ENCODE peak calls at places on chromosomes 11 and 22, in ten cellular contexts. Q, B, X, M, V, O, T, S, D and W are unnamed samples.

GRCh38 chr22:29445508-29445907 is 7.1 kb downstream of the RFPL1 start:
- DNase-seq in Q (no peak), B (no peak), X (no peak), M (no peak), V (no peak), O (no peak), T (no peak), S (no peak), D (no peak), W (peak; percentile 54)

GRCh38 chr11:27868226-27868625 is 168.0 kb upstream of the BDNF start:
- DNase-seq in Q (no peak), B (no peak), X (peak; percentile 7), M (no peak), V (no peak), O (no peak), T (no peak), S (no peak), D (no peak), W (no peak)

GRCh38 chr11:91326751-91327150 is 897.9 kb upstream of the FAT3 start:
- DNase-seq in Q (no peak), B (no peak), X (no peak), M (no peak), V (no peak), O (no peak), T (no peak), S (no peak), D (no peak), W (no peak)

GRCh38 chr11:68549789-68550484 is 89.4 kb downstream of the PPP6R3 start:
- DNase-seq in Q (no peak), B (peak; percentile 11), X (no peak), M (no peak), V (no peak), O (no peak), T (peak; percentile 54), S (peak; percentile 78), D (no peak), W (no peak)

GRCh38 chr22:20531404-20532181 is 24.2 kb downstream of the MED15 start:
- DNase-seq in Q (peak; percentile 80), B (peak; percentile 53), X (peak; percentile 88), M (peak; percentile 91), V (peak; percentile 87), O (no peak), T (peak; percentile 64), S (peak; percentile 90), D (no peak), W (peak; percentile 91)

GRCh38 chr11:123434262-123434661 is 4.2 kb downstream of the GRAMD1B start:
- DNase-seq in Q (no peak), B (no peak), X (no peak), M (peak; percentile 51), V (peak; percentile 75), O (peak; percentile 47), T (peak; percentile 25), S (peak; percentile 28), D (peak; percentile 79), W (peak; percentile 48)

GRCh38 chr22:31088233-31088986 is 7.3 kb downstream of the SMTN start:
- DNase-seq in Q (no peak), B (no peak), X (no peak), M (no peak), V (no peak), O (no peak), T (no peak), S (no peak), D (no peak), W (no peak)

GRCh38 chr11:60003729-60004128 is 13.3 kb upstream of the OOSP4B start:
- DNase-seq in Q (no peak), B (no peak), X (no peak), M (no peak), V (peak; percentile 21), O (no peak), T (no peak), S (no peak), D (no peak), W (no peak)

GRCh38 chr11:71086687-71087258 is 165.6 kb downstream of the SHANK2 start:
- DNase-seq in Q (no peak), B (no peak), X (peak; percentile 39), M (peak; percentile 63), V (peak; percentile 47), O (peak; percentile 65), T (no peak), S (peak; percentile 23), D (peak; percentile 54), W (no peak)

DNA sequence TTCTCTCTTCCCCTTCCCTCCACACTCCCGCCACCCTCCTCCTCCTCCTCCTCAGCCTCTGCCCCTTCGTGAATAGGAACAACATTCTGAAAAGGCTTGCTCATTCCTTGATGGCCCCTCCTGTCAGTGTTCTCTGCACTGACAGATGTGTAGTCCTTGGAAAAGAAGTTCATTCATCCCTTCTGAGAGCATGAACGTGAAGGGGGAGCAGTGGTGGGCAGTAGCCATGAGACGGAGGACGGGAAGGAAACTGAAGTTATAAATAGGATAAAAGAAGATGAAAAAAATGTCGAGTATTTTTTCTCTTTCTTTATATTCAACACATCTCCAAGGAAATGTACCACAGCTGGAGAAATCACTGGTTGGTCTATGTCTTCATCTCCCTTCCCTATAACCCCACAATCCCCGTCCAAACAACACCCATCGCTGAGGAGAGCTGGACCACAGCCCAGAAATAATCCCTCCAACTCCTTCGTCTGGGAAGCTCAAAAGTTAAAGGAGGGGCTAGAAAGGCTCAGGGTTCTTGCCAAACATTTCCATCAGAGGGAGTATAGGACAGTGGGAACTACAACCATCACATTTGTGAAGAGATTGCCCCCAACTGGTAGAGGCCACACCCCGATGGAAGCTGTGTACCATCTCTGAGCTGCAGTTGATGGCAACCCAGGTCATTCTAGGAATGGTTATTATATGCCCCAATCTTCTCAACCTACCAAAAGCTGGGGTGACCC is 33.5 kb downstream of the ETS1 start:
- DNase-seq in Q (no peak), B (peak; percentile 67), X (peak; percentile 88), M (peak; percentile 40), V (peak; percentile 6), O (peak; percentile 37), T (peak; percentile 30), S (peak; percentile 72), D (peak; percentile 66), W (no peak)
- H3K4me3 ChIP-seq in Q (no peak overlapping the region), B (no peak overlapping the region), X (no peak overlapping the region), M (no peak overlapping the region), V (no peak overlapping the region), O (no peak overlapping the region), T (no peak overlapping the region), S (no peak overlapping the region), D (peak overlapping the region; percentile 63), W (no peak overlapping the region)

GRCh38 chr11:65571420-65571819 is 918 bp upstream of the FAM89B start:
- DNase-seq in Q (no peak), B (no peak), X (no peak), M (no peak), V (no peak), O (no peak), T (no peak), S (no peak), D (no peak), W (no peak)
- H3K4me3 ChIP-seq in Q (peak overlapping the region; percentile 81), B (peak overlapping the region; percentile 76), X (peak overlapping the region; percentile 98), M (peak overlapping the region; percentile 97), V (peak overlapping the region; percentile 81), O (no peak overlapping the region), T (no peak overlapping the region), S (peak overlapping the region; percentile 87), D (peak overlapping the region; percentile 98), W (no peak overlapping the region)

GRCh38 chr22:46763051-46763705 is 728 bp downstream of the TBC1D22A start:
- DNase-seq in Q (peak; percentile 48), B (peak; percentile 78), X (peak; percentile 76), M (no peak), V (no peak), O (no peak), T (peak; percentile 34), S (peak; percentile 20), D (peak; percentile 94), W (peak; percentile 91)

GRCh38 chr22:46758867-46759290 is 3.6 kb upstream of the TBC1D22A start:
- DNase-seq in Q (peak; percentile 53), B (no peak), X (peak; percentile 81), M (peak; percentile 57), V (peak; percentile 72), O (peak; percentile 72), T (peak; percentile 82), S (peak; percentile 72), D (peak; percentile 90), W (no peak)

GRCh38 chr22:46761539-46762237 is 762 bp upstream of the TBC1D22A start:
- DNase-seq in Q (peak; percentile 6), B (no peak), X (no peak), M (no peak), V (no peak), O (peak; percentile 43), T (no peak), S (no peak), D (peak; percentile 71), W (no peak)

GRCh38 chr22:46762238-46763050 is at the start of gene TBC1D22A:
- DNase-seq in Q (peak; percentile 96), B (peak; percentile 95), X (peak; percentile 95), M (peak; percentile 91), V (peak; percentile 93), O (peak; percentile 93), T (peak; percentile 94), S (peak; percentile 91), D (peak; percentile 99), W (peak; percentile 92)

GRCh38 chr22:46761017-46761416 is 1.4 kb upstream of the TBC1D22A start:
- DNase-seq in Q (peak; percentile 12), B (no peak), X (no peak), M (no peak), V (no peak), O (peak; percentile 24), T (no peak), S (no peak), D (no peak), W (no peak)
- H3K4me3 ChIP-seq in Q (no peak overlapping the region), B (no peak overlapping the region), X (no peak overlapping the region), M (peak overlapping the region; percentile 100), V (peak overlapping the region; percentile 98), O (no peak overlapping the region), T (peak overlapping the region; percentile 77), S (peak overlapping the region; percentile 82), D (peak overlapping the region; percentile 98), W (no peak overlapping the region)

DNA sequence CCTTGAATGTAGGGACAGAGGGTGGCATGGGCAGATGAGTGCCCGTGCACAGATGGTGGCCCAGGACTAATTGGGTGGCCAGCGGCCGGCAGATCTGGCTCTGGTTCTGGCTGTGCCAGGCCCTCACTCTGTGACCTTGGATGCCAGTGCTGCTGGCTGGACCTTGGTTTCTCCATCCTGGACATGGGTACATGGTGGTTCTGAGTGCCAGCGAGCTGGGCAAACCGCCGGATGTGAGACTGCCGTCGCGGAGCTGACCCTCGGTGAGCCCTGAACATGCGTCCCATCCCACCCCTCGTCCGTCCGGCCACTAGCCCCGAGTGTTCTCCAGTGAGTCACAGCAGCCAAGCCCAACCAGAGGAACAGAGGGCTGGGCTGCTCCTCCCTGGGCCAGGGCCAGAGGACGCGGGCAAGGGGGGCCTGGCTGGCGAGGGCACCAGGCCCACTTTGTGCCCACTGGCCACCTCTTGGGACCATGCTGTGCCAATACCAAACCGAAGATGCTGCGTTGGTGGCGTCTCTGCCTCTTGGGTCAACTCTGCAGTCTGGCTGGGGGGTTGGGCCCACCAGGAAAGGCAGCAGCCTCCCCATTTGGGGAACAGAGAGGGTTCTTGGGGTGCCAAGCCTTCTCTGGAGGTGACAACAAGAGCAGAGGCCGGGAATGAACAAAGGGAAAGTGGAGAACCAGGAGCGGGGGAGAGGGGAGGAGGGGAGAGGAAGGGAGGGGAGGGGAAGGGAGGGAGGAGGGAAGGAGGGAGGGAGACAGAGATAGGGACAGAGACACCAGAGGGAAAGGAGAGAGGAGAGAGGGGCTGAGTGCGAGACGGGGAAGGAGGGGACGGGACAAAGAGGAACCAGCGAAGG is 10.7 kb downstream of the LSP1 start:
- DNase-seq in Q (peak; percentile 79), B (peak; percentile 89), X (peak; percentile 91), M (peak; percentile 79), V (peak; percentile 71), O (no peak), T (peak; percentile 82), S (peak; percentile 87), D (no peak), W (peak; percentile 77)
- H3K4me3 ChIP-seq in Q (peak overlapping the region; percentile 25), B (peak overlapping the region; percentile 17), X (peak overlapping the region; percentile 23), M (no peak overlapping the region), V (no peak overlapping the region), O (no peak overlapping the region), T (no peak overlapping the region), S (no peak overlapping the region), D (no peak overlapping the region), W (no peak overlapping the region)